ENCODE peak calls at places on chromosomes 11 and 22, in five cellular contexts. Z, B, V, F and S are unnamed samples.
A peak's percentile ranks its signal among the peaks of the same experiment; 100 is the strongest.

GRCh38 chr22:19921544-19922081 is 20.0 kb upstream of the COMT start:
- DNase-seq in Z (no peak), B (no peak), V (no peak), F (no peak), S (no peak)

GRCh38 chr11:101817536-101817935 is 97.3 kb upstream of the CEP126 start:
- DNase-seq in Z (no peak), B (no peak), V (no peak), F (no peak), S (no peak)

GRCh38 chr22:45435544-45436139 is 22.1 kb downstream of the RIBC2 start:
- DNase-seq in Z (peak; percentile 68), B (peak; percentile 51), V (peak; percentile 49), F (peak; percentile 90), S (no peak)

GRCh38 chr11:45859661-45860140 is 12.4 kb downstream of the CRY2 start:
- DNase-seq in Z (peak; percentile 86), B (no peak), V (no peak), F (no peak), S (no peak)

GRCh38 chr11:60870733-60871377 is 3.5 kb downstream of the ZP1 start:
- DNase-seq in Z (no peak), B (no peak), V (no peak), F (no peak), S (no peak)

GRCh38 chr22:40178417-40179409 is 988 bp downstream of the TNRC6B start:
- DNase-seq in Z (peak; percentile 52), B (no peak), V (peak; percentile 33), F (peak; percentile 36), S (no peak)

GRCh38 chr22:45977551-45978274 is 751 bp upstream of the WNT7B start:
- DNase-seq in Z (no peak), B (no peak), V (peak; percentile 35), F (no peak), S (no peak)

GRCh38 chr22:41943661-41944209 is 3.2 kb downstream of the CENPM start:
- DNase-seq in Z (no peak), B (no peak), V (no peak), F (no peak), S (no peak)

GRCh38 chr11:44885919-44886318 is 64.8 kb downstream of the TP53I11 start:
- DNase-seq in Z (no peak), B (no peak), V (no peak), F (no peak), S (no peak)

GRCh38 chr11:13818325-13818724 is 144.2 kb upstream of the SPON1 start:
- DNase-seq in Z (no peak), B (no peak), V (no peak), F (no peak), S (no peak)

GRCh38 chr11:19952101-19952605 is 208.1 kb downstream of the DBX1 start:
- DNase-seq in Z (no peak), B (no peak), V (no peak), F (no peak), S (no peak)

GRCh38 chr11:69387409-69387885 is 93.5 kb downstream of the MYEOV start:
- DNase-seq in Z (no peak), B (no peak), V (no peak), F (no peak), S (no peak)

GRCh38 chr22:46052801-46053562 is 76.0 kb upstream of the WNT7B start:
- DNase-seq in Z (no peak), B (no peak), V (no peak), F (no peak), S (no peak)

GRCh38 chr11:69964247-69964643 is 113.9 kb upstream of the ANO1 start:
- DNase-seq in Z (no peak), B (no peak), V (no peak), F (no peak), S (no peak)

GRCh38 chr11:115244758-115245157 is 259.5 kb downstream of the CADM1 start:
- DNase-seq in Z (no peak), B (no peak), V (no peak), F (peak; percentile 32), S (no peak)